ENCODE peak calls at places on chromosomes 2 and 18, in ten cellular contexts. I is WTC11, A is mucosa of gallbladder, Y is kidney, Z is AG10803, N is NCI-H774, M is GM12865, X is NCI-H187, B is frontal cortex, Q is GM06990. J is an unnamed sample.

GRCh38 chr18:79780547-79780946 is 17.2 kb upstream of the KCNG2 start:
- DNase-seq in I (no peak), A (no peak), Y (no peak), Z (no peak), N (no peak), M (no peak), X (no peak), B (no peak), Q (no peak), J (no peak)

GRCh38 chr2:111102216-111102615 is 18.5 kb upstream of the BCL2L11 start:
- DNase-seq in I (no peak), A (no peak), Y (no peak), Z (no peak), N (no peak), M (no peak), X (no peak), B (no peak), Q (no peak), J (no peak)

GRCh38 chr2:178521304-178522150 is 41.3 kb downstream of the PLEKHA3 start:
- DNase-seq in I (no peak), A (no peak), Y (no peak), Z (no peak), N (no peak), M (no peak), X (no peak), B (no peak), Q (no peak), J (no peak)

GRCh38 chr2:166385313-166385712 is 9.6 kb upstream of the SCN9A start:
- DNase-seq in I (no peak), A (no peak), Y (no peak), Z (no peak), N (no peak), M (no peak), X (no peak), B (no peak), Q (no peak), J (no peak)

GRCh38 chr2:162840598-162841246 is 2.2 kb upstream of the KCNH7 start:
- DNase-seq in I (peak), A (peak), Y (peak), Z (peak), N (peak), M (peak), X (no peak), B (peak), Q (no peak), J (peak)

GRCh38 chr2:240963376-240964220 is 34.8 kb upstream of the SNED1 start:
- DNase-seq in I (no peak), A (no peak), Y (peak), Z (no peak), N (no peak), M (no peak), X (no peak), B (no peak), Q (no peak), J (no peak)

GRCh38 chr2:109238580-109238979 is 109.6 kb downstream of the SH3RF3 start:
- DNase-seq in I (no peak), A (peak), Y (peak), Z (peak), N (no peak), M (peak), X (no peak), B (no peak), Q (peak), J (peak)

GRCh38 chr2:240701091-240701735 is 9.5 kb downstream of the AQP12A start:
- DNase-seq in I (peak), A (no peak), Y (peak), Z (no peak), N (no peak), M (no peak), X (no peak), B (no peak), Q (no peak), J (no peak)

GRCh38 chr2:54497738-54498680 is 41.9 kb downstream of the SPTBN1 start:
- DNase-seq in I (peak), A (peak), Y (no peak), Z (peak), N (no peak), M (peak), X (no peak), B (no peak), Q (no peak), J (no peak)

GRCh38 chr18:73778052-73778395 is 369.6 kb downstream of the FBXO15 start:
- DNase-seq in I (no peak), A (no peak), Y (no peak), Z (peak), N (no peak), M (no peak), X (no peak), B (no peak), Q (no peak), J (no peak)

GRCh38 chr2:42906557-42907380 is 114.4 kb upstream of the HAAO start:
- DNase-seq in I (peak), A (no peak), Y (peak), Z (peak), N (peak), M (peak), X (no peak), B (no peak), Q (no peak), J (no peak)

GRCh38 chr2:180133736-180134135 is 126.6 kb upstream of the CWC22 start:
- DNase-seq in I (no peak), A (no peak), Y (no peak), Z (no peak), N (no peak), M (no peak), X (no peak), B (no peak), Q (no peak), J (no peak)

GRCh38 chr2:23859983-23860382 is 66.9 kb downstream of the ATAD2B start:
- DNase-seq in I (no peak), A (no peak), Y (no peak), Z (peak), N (no peak), M (no peak), X (no peak), B (no peak), Q (no peak), J (no peak)

GRCh38 chr18:49047540-49047939 is 96.8 kb upstream of the SMAD7 start:
- DNase-seq in I (no peak), A (no peak), Y (peak), Z (no peak), N (no peak), M (no peak), X (no peak), B (no peak), Q (no peak), J (no peak)

GRCh38 chr2:216385478-216385877 is 13.2 kb upstream of the MARCHF4 start:
- DNase-seq in I (no peak), A (no peak), Y (no peak), Z (no peak), N (no peak), M (no peak), X (no peak), B (no peak), Q (no peak), J (no peak)

GRCh38 chr18:55634545-55634944 is 46.6 kb upstream of the TCF4 start:
- DNase-seq in I (no peak), A (no peak), Y (no peak), Z (peak), N (no peak), M (no peak), X (no peak), B (no peak), Q (no peak), J (no peak)

GRCh38 chr2:17373736-17374135 is 144.5 kb downstream of the RAD51AP2 start:
- DNase-seq in I (no peak), A (no peak), Y (no peak), Z (peak), N (no peak), M (no peak), X (no peak), B (no peak), Q (no peak), J (no peak)

GRCh38 chr2:176370423-176370822 is 101.2 kb downstream of the MTX2 start:
- DNase-seq in I (no peak), A (no peak), Y (no peak), Z (no peak), N (no peak), M (no peak), X (no peak), B (no peak), Q (no peak), J (no peak)

GRCh38 chr2:236161082-236161462 is 7.1 kb downstream of the GBX2 start:
- DNase-seq in I (peak), A (no peak), Y (no peak), Z (no peak), N (no peak), M (no peak), X (no peak), B (no peak), Q (no peak), J (peak)

GRCh38 chr2:73156539-73157124 is 43.9 kb upstream of the RAB11FIP5 start:
- DNase-seq in I (peak), A (peak), Y (peak), Z (peak), N (no peak), M (peak), X (no peak), B (peak), Q (no peak), J (peak)

GRCh38 chr2:128714861-128715312 is 396.2 kb upstream of the HS6ST1 start:
- DNase-seq in I (peak), A (no peak), Y (no peak), Z (no peak), N (no peak), M (no peak), X (no peak), B (no peak), Q (no peak), J (no peak)

GRCh38 chr2:132448771-132449170 is 32.2 kb downstream of the GPR39 start:
- DNase-seq in I (peak), A (no peak), Y (no peak), Z (peak), N (no peak), M (no peak), X (no peak), B (no peak), Q (no peak), J (no peak)

GRCh38 chr18:59383831-59384230 is 24.8 kb upstream of the LMAN1 start:
- DNase-seq in I (no peak), A (no peak), Y (no peak), Z (no peak), N (peak), M (no peak), X (no peak), B (no peak), Q (no peak), J (no peak)

GRCh38 chr2:120710256-120710655 is 25.4 kb upstream of the GLI2 start:
- DNase-seq in I (peak), A (no peak), Y (no peak), Z (peak), N (no peak), M (no peak), X (no peak), B (no peak), Q (no peak), J (no peak)

GRCh38 chr2:7084601-7085000 is 167.4 kb downstream of the RNF144A start:
- DNase-seq in I (no peak), A (no peak), Y (no peak), Z (no peak), N (no peak), M (no peak), X (no peak), B (no peak), Q (no peak), J (no peak)

GRCh38 chr2:25050128-25050527 is 8.3 kb downstream of the EFR3B start:
- DNase-seq in I (no peak), A (no peak), Y (no peak), Z (no peak), N (no peak), M (peak), X (no peak), B (no peak), Q (no peak), J (peak)

GRCh38 chr2:216922170-216922780 is 62.4 kb upstream of the TNP1 start:
- DNase-seq in I (no peak), A (no peak), Y (no peak), Z (no peak), N (no peak), M (peak), X (no peak), B (no peak), Q (no peak), J (no peak)

GRCh38 chr2:53787255-53787910 is 539 bp downstream of the ERLEC1 start:
- DNase-seq in I (no peak), A (no peak), Y (no peak), Z (peak), N (no peak), M (no peak), X (no peak), B (no peak), Q (no peak), J (no peak)

GRCh38 chr2:1618191-1618961 is 125.9 kb downstream of the PXDN start:
- DNase-seq in I (no peak), A (peak), Y (peak), Z (no peak), N (no peak), M (no peak), X (no peak), B (no peak), Q (no peak), J (no peak)

GRCh38 chr2:60230037-60230436 is 323.4 kb downstream of the BCL11A start:
- DNase-seq in I (no peak), A (no peak), Y (no peak), Z (peak), N (no peak), M (peak), X (no peak), B (no peak), Q (no peak), J (no peak)

GRCh38 chr2:199850250-199850717 is 708 bp downstream of the FTCDNL1 start:
- DNase-seq in I (no peak), A (no peak), Y (no peak), Z (no peak), N (no peak), M (no peak), X (no peak), B (no peak), Q (no peak), J (no peak)

GRCh38 chr2:159098815-159099455 is 130.5 kb downstream of the TANC1 start:
- DNase-seq in I (no peak), A (no peak), Y (no peak), Z (peak), N (no peak), M (peak), X (no peak), B (no peak), Q (no peak), J (no peak)

GRCh38 chr2:162123806-162124758 is 28.0 kb downstream of the GCG start:
- DNase-seq in I (no peak), A (no peak), Y (peak), Z (peak), N (peak), M (peak), X (peak), B (peak), Q (peak), J (peak)

GRCh38 chr18:56083889-56084288 is 495.9 kb upstream of the TCF4 start:
- DNase-seq in I (no peak), A (no peak), Y (no peak), Z (no peak), N (no peak), M (no peak), X (no peak), B (no peak), Q (no peak), J (no peak)

J was measured in GM13977.